ENCODE peak calls at places on chromosome 6, in ten cellular contexts. F is T-helper 2 cell; A is HS-5; T is SK-MEL-5; Z is SW 1271; N is stimulated activated CD4-positive, alpha-beta T cell treated with anti-CD3 and anti-CD28 coated beads, Interleukin-4, amount 100 ng/mL, for 24 hours; J is endothelial cell; P is NCI-H446; O is kidney; G is NCI-H510A treated with DMSO at 0.1 percent for 48 hours. C is an unnamed sample.

GRCh38 chr6:2920671-2921112 is 17.6 kb upstream of the SERPINB9 start:
- DNase-seq in O (no peak), G (no peak), T (no peak), A (no peak), Z (no peak), J (no peak), F (no peak), N (no peak), P (no peak), C (no peak)

GRCh38 chr6:125868996-125869395 is 78.2 kb downstream of the NCOA7 start:
- DNase-seq in F (no peak), J (no peak), A (no peak), T (no peak), Z (no peak), O (peak; percentile 80), P (no peak), N (no peak), G (no peak), C (peak; percentile 14)

GRCh38 chr6:27889628-27890315 is 22.4 kb downstream of the OR2B2 start:
- DNase-seq in F (no peak), P (no peak), G (no peak), A (peak; percentile 13), J (no peak), N (no peak), O (no peak), T (no peak), Z (no peak), C (no peak)

GRCh38 chr6:124590001-124590400 is 372.2 kb upstream of the RNF217 start:
- DNase-seq in Z (no peak), N (no peak), G (no peak), A (no peak), F (no peak), P (no peak), J (no peak), T (no peak), O (no peak), C (no peak)

GRCh38 chr6:68655028-68655427 is 19.9 kb downstream of the ADGRB3 start:
- DNase-seq in N (no peak), T (no peak), P (no peak), J (no peak), O (no peak), F (no peak), G (no peak), A (no peak), Z (no peak), C (no peak)

GRCh38 chr6:11366934-11367637 is 134.6 kb upstream of the NEDD9 start:
- DNase-seq in J (no peak), Z (no peak), T (no peak), N (no peak), A (peak; percentile 30), O (no peak), F (no peak), P (no peak), G (no peak), C (no peak)

GRCh38 chr6:118387921-118388701 is 160.0 kb upstream of the PLN start:
- DNase-seq in A (peak; percentile 89), F (no peak), G (no peak), J (no peak), O (no peak), N (no peak), Z (peak; percentile 72), P (no peak), T (no peak), C (peak; percentile 87)

GRCh38 chr6:1893470-1894130 is 283.9 kb downstream of the FOXC1 start:
- DNase-seq in F (no peak), O (no peak), T (peak; percentile 70), J (peak; percentile 34), Z (no peak), N (no peak), P (no peak), A (no peak), G (no peak), C (no peak)

GRCh38 chr6:33384581-33385020 is 7.0 kb upstream of the KIFC1 start:
- DNase-seq in P (no peak), J (no peak), G (no peak), F (no peak), T (peak; percentile 79), N (no peak), A (peak; percentile 35), O (no peak), Z (no peak), C (peak; percentile 91)

GRCh38 chr6:163230901-163231300 is 183.6 kb upstream of the QKI start:
- DNase-seq in F (no peak), G (no peak), T (no peak), O (no peak), Z (no peak), P (no peak), A (no peak), N (no peak), J (no peak), C (no peak)

GRCh38 chr6:30955367-30956042 is 14.7 kb downstream of the MUCL3 start:
- DNase-seq in P (no peak), O (peak; percentile 91), Z (no peak), T (no peak), A (no peak), G (no peak), J (peak; percentile 19), N (peak; percentile 73), F (peak; percentile 46), C (no peak)

GRCh38 chr6:36196049-36196879 is at the start of gene BRPF3:
- DNase-seq in O (peak; percentile 93), A (peak; percentile 10), Z (no peak), T (peak; percentile 61), P (peak; percentile 67), J (peak; percentile 78), G (peak; percentile 74), N (peak; percentile 78), F (peak; percentile 67), C (peak; percentile 51)

GRCh38 chr6:170122676-170123075 is 168.2 kb downstream of the DLL1 start:
- DNase-seq in T (no peak), G (no peak), J (no peak), F (no peak), Z (no peak), A (peak; percentile 5), O (no peak), P (no peak), N (no peak), C (peak; percentile 10)

GRCh38 chr6:137933696-137934095 is 66.6 kb downstream of the TNFAIP3 start:
- DNase-seq in J (no peak), F (no peak), Z (no peak), N (no peak), G (no peak), T (no peak), A (no peak), P (peak; percentile 31), O (no peak), C (peak; percentile 93)

GRCh38 chr6:155543141-155543870 is 87.7 kb upstream of the NOX3 start:
- DNase-seq in J (no peak), O (no peak), N (no peak), F (no peak), A (no peak), T (no peak), P (peak; percentile 11), G (no peak), Z (no peak), C (no peak)

GRCh38 chr6:30570760-30571084 is 520 bp upstream of the ABCF1 start:
- DNase-seq in Z (no peak), G (no peak), O (peak; percentile 75), A (no peak), P (no peak), J (no peak), N (no peak), T (no peak), F (no peak), C (no peak)

GRCh38 chr6:157675859-157676640 is 147.0 kb upstream of the SNX9 start:
- DNase-seq in F (no peak), T (no peak), Z (no peak), P (no peak), N (no peak), O (no peak), J (peak; percentile 33), A (no peak), G (no peak), C (no peak)

C was measured in fibroblast of mammary gland.